ENCODE peak calls at places on chromosome 6, in ten cellular contexts. One of them, this sample, is unnamed.
A peak's percentile ranks its signal among the peaks of the same experiment; 100 is the strongest.

GRCh38 chr6:158268361-158269147 is 43.7 kb upstream of the TULP4 start:
- DNase-seq in HepG2: no peak
- DNase-seq in adrenal gland: no peak
- DNase-seq in heart left ventricle: no peak
- DNase-seq in HCT116: no peak
- DNase-seq in right lobe of liver: no peak
- DNase-seq in K562: no peak
- DNase-seq in tibial nerve: no peak
- DNase-seq in uterus: no peak
- DNase-seq in GM12878: no peak
- DNase-seq in this sample: no peak

GRCh38 chr6:73710470-73710869 is 14.5 kb downstream of the CD109 start:
- DNase-seq in HCT116: peak; percentile 82
- DNase-seq in adrenal gland: no peak
- DNase-seq in heart left ventricle: no peak
- DNase-seq in right lobe of liver: no peak
- DNase-seq in HepG2: peak; percentile 7
- DNase-seq in tibial nerve: no peak
- DNase-seq in K562: no peak
- DNase-seq in uterus: peak; percentile 30
- DNase-seq in GM12878: no peak
- DNase-seq in this sample: no peak

GRCh38 chr6:30556714-30556963 is 350 bp upstream of the GNL1 start:
- DNase-seq in K562: no peak
- DNase-seq in HCT116: peak; percentile 91
- DNase-seq in adrenal gland: peak; percentile 92
- DNase-seq in heart left ventricle: peak; percentile 90
- DNase-seq in right lobe of liver: peak; percentile 94
- DNase-seq in HepG2: no peak
- DNase-seq in GM12878: no peak
- DNase-seq in uterus: no peak
- DNase-seq in tibial nerve: peak; percentile 81
- DNase-seq in this sample: peak; percentile 97

GRCh38 chr6:167031082-167031709 is 32.0 kb downstream of the CEP43 start:
- DNase-seq in K562: no peak
- DNase-seq in GM12878: no peak
- DNase-seq in HCT116: no peak
- DNase-seq in heart left ventricle: no peak
- DNase-seq in tibial nerve: no peak
- DNase-seq in HepG2: no peak
- DNase-seq in adrenal gland: no peak
- DNase-seq in right lobe of liver: no peak
- DNase-seq in uterus: no peak
- DNase-seq in this sample: no peak

GRCh38 chr6:159935065-159935464 is 33.8 kb upstream of the IGF2R start:
- DNase-seq in tibial nerve: no peak
- DNase-seq in K562: no peak
- DNase-seq in HCT116: no peak
- DNase-seq in HepG2: no peak
- DNase-seq in adrenal gland: no peak
- DNase-seq in uterus: no peak
- DNase-seq in right lobe of liver: no peak
- DNase-seq in heart left ventricle: no peak
- DNase-seq in GM12878: no peak
- DNase-seq in this sample: no peak

GRCh38 chr6:89048985-89049384 is 31.6 kb upstream of the PNRC1 start:
- DNase-seq in K562: no peak
- DNase-seq in heart left ventricle: no peak
- DNase-seq in tibial nerve: no peak
- DNase-seq in uterus: no peak
- DNase-seq in adrenal gland: no peak
- DNase-seq in HepG2: no peak
- DNase-seq in HCT116: no peak
- DNase-seq in right lobe of liver: no peak
- DNase-seq in GM12878: no peak
- DNase-seq in this sample: no peak

GRCh38 chr6:139977887-139978332 is 603.5 kb upstream of the CITED2 start:
- DNase-seq in HepG2: peak; percentile 18
- DNase-seq in tibial nerve: no peak
- DNase-seq in right lobe of liver: no peak
- DNase-seq in K562: no peak
- DNase-seq in heart left ventricle: no peak
- DNase-seq in uterus: no peak
- DNase-seq in adrenal gland: no peak
- DNase-seq in HCT116: no peak
- DNase-seq in GM12878: no peak
- DNase-seq in this sample: no peak

GRCh38 chr6:145332001-145332400 is 403.3 kb downstream of the EPM2A start:
- DNase-seq in right lobe of liver: no peak
- DNase-seq in GM12878: no peak
- DNase-seq in tibial nerve: no peak
- DNase-seq in uterus: no peak
- DNase-seq in adrenal gland: no peak
- DNase-seq in heart left ventricle: no peak
- DNase-seq in K562: no peak
- DNase-seq in HCT116: no peak
- DNase-seq in HepG2: peak; percentile 16
- DNase-seq in this sample: no peak

GRCh38 chr6:18260448-18261106 is 3.8 kb downstream of the DEK start:
- DNase-seq in HepG2: peak; percentile 31
- DNase-seq in K562: no peak
- DNase-seq in adrenal gland: peak; percentile 28
- DNase-seq in uterus: no peak
- DNase-seq in HCT116: no peak
- DNase-seq in right lobe of liver: no peak
- DNase-seq in GM12878: peak; percentile 64
- DNase-seq in tibial nerve: no peak
- DNase-seq in heart left ventricle: no peak
- DNase-seq in this sample: no peak

GRCh38 chr6:161308075-161308655 is 34.3 kb upstream of the AGPAT4 start:
- DNase-seq in adrenal gland: no peak
- DNase-seq in tibial nerve: no peak
- DNase-seq in right lobe of liver: no peak
- DNase-seq in K562: no peak
- DNase-seq in GM12878: no peak
- DNase-seq in HCT116: no peak
- DNase-seq in HepG2: no peak
- DNase-seq in uterus: no peak
- DNase-seq in heart left ventricle: no peak
- DNase-seq in this sample: no peak

GRCh38 chr6:2529217-2529719 is 221.5 kb downstream of the MYLK4 start:
- DNase-seq in heart left ventricle: no peak
- DNase-seq in adrenal gland: no peak
- DNase-seq in right lobe of liver: no peak
- DNase-seq in uterus: no peak
- DNase-seq in GM12878: no peak
- DNase-seq in HCT116: no peak
- DNase-seq in tibial nerve: no peak
- DNase-seq in HepG2: no peak
- DNase-seq in K562: no peak
- DNase-seq in this sample: no peak

GRCh38 chr6:3314176-3314575 is 55.4 kb downstream of the PSMG4 start:
- DNase-seq in K562: no peak
- DNase-seq in tibial nerve: no peak
- DNase-seq in adrenal gland: no peak
- DNase-seq in HCT116: no peak
- DNase-seq in right lobe of liver: no peak
- DNase-seq in GM12878: no peak
- DNase-seq in uterus: no peak
- DNase-seq in HepG2: no peak
- DNase-seq in heart left ventricle: no peak
- DNase-seq in this sample: no peak

GRCh38 chr6:14172575-14172974 is 55.0 kb downstream of the CD83 start:
- DNase-seq in HepG2: no peak
- DNase-seq in adrenal gland: no peak
- DNase-seq in uterus: no peak
- DNase-seq in GM12878: no peak
- DNase-seq in heart left ventricle: no peak
- DNase-seq in HCT116: no peak
- DNase-seq in right lobe of liver: no peak
- DNase-seq in tibial nerve: no peak
- DNase-seq in K562: no peak
- DNase-seq in this sample: no peak

GRCh38 chr6:75205776-75206334 is at the start of gene COL12A1:
- DNase-seq in adrenal gland: peak; percentile 47
- DNase-seq in HepG2: no peak
- DNase-seq in K562: no peak
- DNase-seq in HCT116: peak; percentile 80
- DNase-seq in uterus: peak; percentile 99
- DNase-seq in GM12878: no peak
- DNase-seq in heart left ventricle: peak; percentile 85
- DNase-seq in tibial nerve: peak; percentile 94
- DNase-seq in right lobe of liver: peak; percentile 75
- DNase-seq in this sample: peak; percentile 83

GRCh38 chr6:4516206-4516605 is 260.0 kb upstream of the CDYL start:
- DNase-seq in K562: no peak
- DNase-seq in tibial nerve: no peak
- DNase-seq in heart left ventricle: no peak
- DNase-seq in uterus: no peak
- DNase-seq in right lobe of liver: no peak
- DNase-seq in HepG2: no peak
- DNase-seq in GM12878: no peak
- DNase-seq in adrenal gland: no peak
- DNase-seq in HCT116: no peak
- DNase-seq in this sample: no peak

GRCh38 chr6:149746147-149746946 is at the start of gene NUP43:
- DNase-seq in tibial nerve: peak; percentile 92
- DNase-seq in right lobe of liver: peak; percentile 92
- DNase-seq in heart left ventricle: peak; percentile 94
- DNase-seq in uterus: peak; percentile 91
- DNase-seq in HepG2: peak; percentile 95
- DNase-seq in K562: peak; percentile 90
- DNase-seq in HCT116: peak; percentile 93
- DNase-seq in GM12878: peak; percentile 82
- DNase-seq in adrenal gland: peak; percentile 94
- DNase-seq in this sample: peak; percentile 96
- TF ChIP-seq POLR2A in tibial nerve: no peak
- TF ChIP-seq POLR2A in right lobe of liver: peak; percentile 57
- TF ChIP-seq POLR2A in heart left ventricle: peak; percentile 36
- TF ChIP-seq POLR2A in uterus: no peak
- TF ChIP-seq POLR2A in HepG2: peak; percentile 80
- TF ChIP-seq POLR2A in K562: peak; percentile 88
- TF ChIP-seq POLR2A in HCT116: peak; percentile 32
- TF ChIP-seq POLR2A in GM12878: peak; percentile 67
- TF ChIP-seq POLR2A in adrenal gland: peak; percentile 72
- TF ChIP-seq POLR2A in this sample: peak; percentile 3

DNA sequence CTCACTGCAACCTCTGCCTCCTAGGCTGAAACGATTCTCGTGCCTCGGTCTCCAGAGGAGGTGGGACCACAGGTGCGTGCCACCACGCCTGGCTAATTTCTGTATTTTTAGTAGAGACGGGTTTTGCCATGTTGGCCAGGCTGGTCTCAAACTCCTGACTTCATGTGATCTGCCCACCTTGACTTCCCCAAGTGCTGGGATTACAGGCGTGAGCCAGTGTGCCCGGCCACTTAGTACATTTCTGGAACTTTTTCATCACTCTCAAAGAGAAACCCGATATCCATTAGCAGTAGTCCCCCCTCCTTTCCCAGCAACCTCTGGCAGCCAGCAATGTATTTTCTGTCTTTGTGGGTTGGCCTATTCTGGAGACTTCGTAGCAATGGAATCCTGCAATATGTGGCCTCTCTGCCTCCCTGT is 109.8 kb downstream of the JARID2 start:
- DNase-seq in HepG2: no peak
- DNase-seq in right lobe of liver: no peak
- DNase-seq in adrenal gland: no peak
- DNase-seq in tibial nerve: no peak
- DNase-seq in HCT116: no peak
- DNase-seq in GM12878: no peak
- DNase-seq in heart left ventricle: no peak
- DNase-seq in uterus: no peak
- DNase-seq in K562: no peak
- DNase-seq in this sample: no peak
- H3K4me1 ChIP-seq in HepG2: peaks cover 5% of the 10 kb centered on the region
- H3K4me1 ChIP-seq in right lobe of liver: no peaks in the 10 kb centered on the region
- H3K4me1 ChIP-seq in adrenal gland: no peaks in the 10 kb centered on the region
- H3K4me1 ChIP-seq in tibial nerve: peaks cover 37% of the 10 kb centered on the region
- H3K4me1 ChIP-seq in HCT116: peaks cover 16% of the 10 kb centered on the region
- H3K4me1 ChIP-seq in GM12878: peaks cover 67% of the 10 kb centered on the region
- H3K4me1 ChIP-seq in heart left ventricle: peaks cover 23% of the 10 kb centered on the region
- H3K4me1 ChIP-seq in uterus: no peaks in the 10 kb centered on the region
- H3K4me1 ChIP-seq in K562: peaks cover 7% of the 10 kb centered on the region
- H3K4me1 ChIP-seq in this sample: peaks cover 12% of the 10 kb centered on the region

GRCh38 chr6:137095651-137096238 is 51.0 kb upstream of the IL20RA start:
- DNase-seq in K562: no peak
- DNase-seq in right lobe of liver: no peak
- DNase-seq in tibial nerve: no peak
- DNase-seq in HCT116: no peak
- DNase-seq in adrenal gland: no peak
- DNase-seq in uterus: no peak
- DNase-seq in heart left ventricle: no peak
- DNase-seq in HepG2: no peak
- DNase-seq in GM12878: peak; percentile 96
- DNase-seq in this sample: no peak
- TF ChIP-seq POLR2A in K562: no peak
- TF ChIP-seq POLR2A in right lobe of liver: no peak
- TF ChIP-seq POLR2A in tibial nerve: no peak
- TF ChIP-seq POLR2A in HCT116: no peak
- TF ChIP-seq POLR2A in adrenal gland: no peak
- TF ChIP-seq POLR2A in uterus: no peak
- TF ChIP-seq POLR2A in heart left ventricle: no peak
- TF ChIP-seq POLR2A in HepG2: no peak
- TF ChIP-seq POLR2A in GM12878: no peak
- TF ChIP-seq POLR2A in this sample: no peak

DNA sequence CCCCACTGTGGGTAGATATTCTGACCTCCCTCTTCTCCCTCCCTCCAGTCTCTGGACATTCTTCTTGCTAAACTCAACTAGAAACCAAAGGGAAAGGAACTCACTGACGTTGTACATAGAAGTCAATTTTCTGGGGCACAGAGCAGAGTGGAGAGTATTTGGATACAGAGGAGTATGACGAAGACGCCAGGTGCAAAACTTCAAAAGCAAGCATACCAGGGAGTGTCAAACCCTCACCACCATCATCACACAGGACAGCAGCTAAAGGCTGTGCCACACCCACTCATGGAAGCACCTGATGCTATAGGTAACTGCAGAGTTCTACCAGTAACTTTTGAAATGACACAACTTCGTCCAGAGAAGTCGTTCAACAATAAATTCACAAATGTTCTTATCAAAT is 64.8 kb downstream of the FYN start:
- DNase-seq in GM12878: no peak
- DNase-seq in uterus: no peak
- DNase-seq in HCT116: no peak
- DNase-seq in heart left ventricle: no peak
- DNase-seq in K562: no peak
- DNase-seq in tibial nerve: no peak
- DNase-seq in right lobe of liver: no peak
- DNase-seq in adrenal gland: no peak
- DNase-seq in HepG2: no peak
- DNase-seq in this sample: no peak
- H3K4me1 ChIP-seq in GM12878: peaks cover 48% of the 10 kb centered on the region
- H3K4me1 ChIP-seq in uterus: no peaks in the 10 kb centered on the region
- H3K4me1 ChIP-seq in HCT116: peaks cover 27% of the 10 kb centered on the region
- H3K4me1 ChIP-seq in heart left ventricle: peaks cover 8% of the 10 kb centered on the region
- H3K4me1 ChIP-seq in K562: no peaks in the 10 kb centered on the region
- H3K4me1 ChIP-seq in tibial nerve: peaks cover 78% of the 10 kb centered on the region
- H3K4me1 ChIP-seq in right lobe of liver: no peaks in the 10 kb centered on the region
- H3K4me1 ChIP-seq in adrenal gland: no peaks in the 10 kb centered on the region
- H3K4me1 ChIP-seq in HepG2: no peaks in the 10 kb centered on the region
- H3K4me1 ChIP-seq in this sample: peaks cover 12% of the 10 kb centered on the region

GRCh38 chr6:33317668-33318425 is at the start of gene ZBTB22:
- DNase-seq in tibial nerve: peak; percentile 99
- DNase-seq in HCT116: peak; percentile 98
- DNase-seq in right lobe of liver: peak; percentile 98
- DNase-seq in GM12878: peak; percentile 94
- DNase-seq in K562: peak; percentile 91
- DNase-seq in heart left ventricle: peak; percentile 99
- DNase-seq in uterus: peak; percentile 97
- DNase-seq in HepG2: peak; percentile 99
- DNase-seq in adrenal gland: peak; percentile 99
- DNase-seq in this sample: peak; percentile 100
- TF ChIP-seq POLR2A in tibial nerve: no peak
- TF ChIP-seq POLR2A in HCT116: no peak
- TF ChIP-seq POLR2A in right lobe of liver: no peak
- TF ChIP-seq POLR2A in GM12878: peak; percentile 58
- TF ChIP-seq POLR2A in K562: peak; percentile 72
- TF ChIP-seq POLR2A in heart left ventricle: peak; percentile 39
- TF ChIP-seq POLR2A in uterus: peak; percentile 41
- TF ChIP-seq POLR2A in HepG2: no peak
- TF ChIP-seq POLR2A in adrenal gland: peak; percentile 73
- TF ChIP-seq POLR2A in this sample: no peak

This sample was measured in testis.